ENCODE peak calls at places on chromosomes 4 and X, in seven cellular contexts. One of them, this sample, is unnamed.

GRCh38 chr4:97432551-97432950 is 710.7 kb downstream of the STPG2 start:
- DNase-seq in RCC 7860: peak
- DNase-seq in brain pericyte: no peak
- DNase-seq in cerebellum: no peak
- DNase-seq in iPS-NIHi11: no peak
- DNase-seq in stimulated activated CD4-positive, alpha-beta T cell treated with anti-CD3 and anti-CD28 coated beads, Interleukin-4, amount 100 ng/mL, for 24 hours: no peak
- DNase-seq in prostate gland: no peak
- DNase-seq in this sample: no peak

GRCh38 chr4:1802151-1802715 is 9.1 kb downstream of the FGFR3 start:
- DNase-seq in RCC 7860: no peak
- DNase-seq in brain pericyte: no peak
- DNase-seq in cerebellum: no peak
- DNase-seq in iPS-NIHi11: peak
- DNase-seq in stimulated activated CD4-positive, alpha-beta T cell treated with anti-CD3 and anti-CD28 coated beads, Interleukin-4, amount 100 ng/mL, for 24 hours: no peak
- DNase-seq in prostate gland: no peak
- DNase-seq in this sample: no peak

GRCh38 chrX:20221902-20222301 is 44.8 kb downstream of the RPS6KA3 start:
- DNase-seq in RCC 7860: no peak
- DNase-seq in brain pericyte: no peak
- DNase-seq in cerebellum: no peak
- DNase-seq in iPS-NIHi11: no peak
- DNase-seq in stimulated activated CD4-positive, alpha-beta T cell treated with anti-CD3 and anti-CD28 coated beads, Interleukin-4, amount 100 ng/mL, for 24 hours: no peak
- DNase-seq in prostate gland: peak
- DNase-seq in this sample: no peak

GRCh38 chr4:38313175-38313574 is 350.8 kb upstream of the KLF3 start:
- DNase-seq in RCC 7860: no peak
- DNase-seq in brain pericyte: no peak
- DNase-seq in cerebellum: no peak
- DNase-seq in iPS-NIHi11: no peak
- DNase-seq in stimulated activated CD4-positive, alpha-beta T cell treated with anti-CD3 and anti-CD28 coated beads, Interleukin-4, amount 100 ng/mL, for 24 hours: no peak
- DNase-seq in prostate gland: no peak
- DNase-seq in this sample: no peak

GRCh38 chr4:680565-680930 is 6.2 kb downstream of the MYL5 start:
- DNase-seq in RCC 7860: no peak
- DNase-seq in brain pericyte: no peak
- DNase-seq in cerebellum: no peak
- DNase-seq in iPS-NIHi11: no peak
- DNase-seq in stimulated activated CD4-positive, alpha-beta T cell treated with anti-CD3 and anti-CD28 coated beads, Interleukin-4, amount 100 ng/mL, for 24 hours: no peak
- DNase-seq in prostate gland: no peak
- DNase-seq in this sample: no peak

GRCh38 chrX:153460826-153461225 is 9.6 kb downstream of the HAUS7 start:
- DNase-seq in RCC 7860: peak
- DNase-seq in brain pericyte: no peak
- DNase-seq in cerebellum: peak
- DNase-seq in iPS-NIHi11: peak
- DNase-seq in stimulated activated CD4-positive, alpha-beta T cell treated with anti-CD3 and anti-CD28 coated beads, Interleukin-4, amount 100 ng/mL, for 24 hours: peak
- DNase-seq in prostate gland: no peak
- DNase-seq in this sample: peak

GRCh38 chr4:12724520-12724919 is 759.6 kb downstream of the RAB28 start:
- DNase-seq in RCC 7860: no peak
- DNase-seq in brain pericyte: no peak
- DNase-seq in cerebellum: no peak
- DNase-seq in iPS-NIHi11: no peak
- DNase-seq in stimulated activated CD4-positive, alpha-beta T cell treated with anti-CD3 and anti-CD28 coated beads, Interleukin-4, amount 100 ng/mL, for 24 hours: no peak
- DNase-seq in prostate gland: no peak
- DNase-seq in this sample: no peak

GRCh38 chr4:163548481-163549243 is 54.2 kb downstream of the TMA16 start:
- DNase-seq in RCC 7860: peak
- DNase-seq in brain pericyte: no peak
- DNase-seq in cerebellum: peak
- DNase-seq in iPS-NIHi11: peak
- DNase-seq in stimulated activated CD4-positive, alpha-beta T cell treated with anti-CD3 and anti-CD28 coated beads, Interleukin-4, amount 100 ng/mL, for 24 hours: no peak
- DNase-seq in prostate gland: no peak
- DNase-seq in this sample: no peak

GRCh38 chr4:169649545-169650226 is 29.3 kb downstream of the CLCN3 start:
- DNase-seq in RCC 7860: no peak
- DNase-seq in brain pericyte: no peak
- DNase-seq in cerebellum: no peak
- DNase-seq in iPS-NIHi11: no peak
- DNase-seq in stimulated activated CD4-positive, alpha-beta T cell treated with anti-CD3 and anti-CD28 coated beads, Interleukin-4, amount 100 ng/mL, for 24 hours: no peak
- DNase-seq in prostate gland: no peak
- DNase-seq in this sample: no peak

GRCh38 chr4:10115657-10116624 is 658 bp downstream of the WDR1 start:
- DNase-seq in RCC 7860: peak
- DNase-seq in brain pericyte: no peak
- DNase-seq in cerebellum: peak
- DNase-seq in iPS-NIHi11: peak
- DNase-seq in stimulated activated CD4-positive, alpha-beta T cell treated with anti-CD3 and anti-CD28 coated beads, Interleukin-4, amount 100 ng/mL, for 24 hours: peak
- DNase-seq in prostate gland: peak
- DNase-seq in this sample: peak

GRCh38 chrX:82163701-82164100 is 961.8 kb downstream of the SH3BGRL start:
- DNase-seq in RCC 7860: no peak
- DNase-seq in brain pericyte: no peak
- DNase-seq in cerebellum: no peak
- DNase-seq in iPS-NIHi11: no peak
- DNase-seq in stimulated activated CD4-positive, alpha-beta T cell treated with anti-CD3 and anti-CD28 coated beads, Interleukin-4, amount 100 ng/mL, for 24 hours: no peak
- DNase-seq in prostate gland: no peak
- DNase-seq in this sample: no peak

GRCh38 chr4:18508801-18509200 is 487.2 kb upstream of the LCORL start:
- DNase-seq in RCC 7860: no peak
- DNase-seq in brain pericyte: no peak
- DNase-seq in cerebellum: no peak
- DNase-seq in iPS-NIHi11: no peak
- DNase-seq in stimulated activated CD4-positive, alpha-beta T cell treated with anti-CD3 and anti-CD28 coated beads, Interleukin-4, amount 100 ng/mL, for 24 hours: no peak
- DNase-seq in prostate gland: no peak
- DNase-seq in this sample: no peak

GRCh38 chrX:136198678-136199243 is 51.4 kb downstream of the FHL1 start:
- DNase-seq in RCC 7860: no peak
- DNase-seq in brain pericyte: no peak
- DNase-seq in cerebellum: no peak
- DNase-seq in iPS-NIHi11: no peak
- DNase-seq in stimulated activated CD4-positive, alpha-beta T cell treated with anti-CD3 and anti-CD28 coated beads, Interleukin-4, amount 100 ng/mL, for 24 hours: no peak
- DNase-seq in prostate gland: no peak
- DNase-seq in this sample: no peak

This sample was measured in endodermal cell.